ENCODE peak calls at places on chromosomes 5 and 9, in eight cellular contexts. I is endothelial cell, J is kidney epithelial cell, P is uterus, M is choroid plexus epithelial cell, Q is astrocyte, Z is colonic mucosa, H is type B pancreatic cell. K is an unnamed sample.
A peak's percentile ranks its signal among the peaks of the same experiment; 100 is the strongest.

GRCh38 chr5:32233696-32234447 is 59.8 kb upstream of the GOLPH3 start:
- DNase-seq in I (no peak), J (peak; percentile 18), P (no peak), M (peak; percentile 87), Q (peak; percentile 83), Z (peak; percentile 31), H (no peak), K (no peak)

GRCh38 chr9:109253637-109254284 is 67.1 kb downstream of the EPB41L4B start:
- DNase-seq in I (no peak), J (peak; percentile 50), P (no peak), M (peak; percentile 88), Q (peak; percentile 88), Z (no peak), H (no peak), K (no peak)

GRCh38 chr9:18985464-18985951 is 47.5 kb downstream of the SAXO1 start:
- DNase-seq in I (no peak), J (no peak), P (no peak), M (peak; percentile 21), Q (no peak), Z (no peak), H (no peak), K (no peak)

GRCh38 chr9:97567182-97567893 is 65.8 kb downstream of the TSTD2 start:
- DNase-seq in I (no peak), J (no peak), P (peak; percentile 20), M (no peak), Q (no peak), Z (no peak), H (peak; percentile 47), K (no peak)

GRCh38 chr9:108844856-108845255 is 10.9 kb downstream of the ACTL7B start:
- DNase-seq in I (no peak), J (no peak), P (no peak), M (no peak), Q (no peak), Z (no peak), H (no peak), K (no peak)

GRCh38 chr5:107553063-107553676 is 117.6 kb downstream of the EFNA5 start:
- DNase-seq in I (no peak), J (no peak), P (no peak), M (no peak), Q (peak; percentile 34), Z (no peak), H (no peak), K (no peak)

GRCh38 chr5:76990899-76991475 is 38.1 kb downstream of the CRHBP start:
- DNase-seq in I (no peak), J (no peak), P (no peak), M (no peak), Q (no peak), Z (no peak), H (no peak), K (no peak)

GRCh38 chr5:107313098-107313497 is 357.6 kb downstream of the EFNA5 start:
- DNase-seq in I (no peak), J (no peak), P (no peak), M (no peak), Q (no peak), Z (no peak), H (no peak), K (no peak)

GRCh38 chr9:89845321-89845720 is 240.5 kb downstream of the GADD45G start:
- DNase-seq in I (no peak), J (no peak), P (no peak), M (no peak), Q (no peak), Z (no peak), H (no peak), K (no peak)

GRCh38 chr9:129391215-129391614 is 213.2 kb upstream of the IER5L start:
- DNase-seq in I (no peak), J (no peak), P (no peak), M (no peak), Q (no peak), Z (no peak), H (no peak), K (no peak)

GRCh38 chr5:57172466-57172961 is 1.3 kb upstream of the GPBP1 start:
- DNase-seq in I (no peak), J (no peak), P (no peak), M (peak; percentile 50), Q (no peak), Z (peak; percentile 41), H (no peak), K (no peak)

GRCh38 chr5:97544279-97545077 is 361.4 kb upstream of the RIOK2 start:
- DNase-seq in I (no peak), J (no peak), P (no peak), M (peak; percentile 11), Q (no peak), Z (no peak), H (no peak), K (no peak)

GRCh38 chr9:127195976-127196825 is 68.4 kb upstream of the GARNL3 start:
- DNase-seq in I (no peak), J (no peak), P (no peak), M (no peak), Q (no peak), Z (no peak), H (no peak), K (no peak)

GRCh38 chr5:1103505-1104326 is 8.1 kb downstream of the SLC12A7 start:
- DNase-seq in I (no peak), J (no peak), P (peak; percentile 50), M (no peak), Q (no peak), Z (peak; percentile 88), H (no peak), K (no peak)

GRCh38 chr5:171309526-171310333 is 682 bp downstream of the TLX3 start:
- DNase-seq in I (peak; percentile 42), J (no peak), P (no peak), M (no peak), Q (no peak), Z (peak; percentile 43), H (peak; percentile 72), K (no peak)

GRCh38 chr5:141192110-141192725 is at the start of gene PCDHB10:
- DNase-seq in I (peak; percentile 73), J (no peak), P (no peak), M (peak; percentile 19), Q (no peak), Z (peak; percentile 26), H (no peak), K (no peak)
- TF ChIP-seq CTCF in I (peak; percentile 88), J (peak; percentile 17), P (no peak), M (peak; percentile 40), Q (peak; percentile 19), Z (peak; percentile 31), H (peak; percentile 71), K (peak; percentile 49)

DNA sequence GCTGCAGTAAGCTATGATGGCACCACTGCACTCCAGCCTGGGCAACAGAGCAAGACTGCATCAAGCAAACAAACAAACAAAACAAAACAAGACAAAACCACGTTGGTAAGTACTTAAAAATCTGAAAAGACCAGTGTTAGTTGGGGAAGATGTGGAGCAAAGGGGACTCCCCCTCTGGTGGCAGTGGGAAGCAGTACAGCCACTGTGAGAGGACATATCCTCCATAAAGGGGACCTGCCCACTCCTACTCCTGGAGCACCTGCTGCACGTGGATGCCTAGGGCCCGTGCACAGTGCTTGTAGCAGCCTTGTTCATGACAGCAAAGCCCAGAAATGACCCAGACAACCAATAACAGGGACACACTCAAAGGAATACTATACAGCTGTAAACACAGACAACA is 17.0 kb upstream of the IPPK start:
- DNase-seq in I (no peak), J (no peak), P (no peak), M (peak; percentile 16), Q (no peak), Z (no peak), H (peak; percentile 20), K (no peak)
- TF ChIP-seq CTCF in I (peak; percentile 32), J (peak; percentile 10), P (no peak), M (peak; percentile 41), Q (peak; percentile 17), Z (no peak), H (peak; percentile 37), K (peak; percentile 33)

DNA sequence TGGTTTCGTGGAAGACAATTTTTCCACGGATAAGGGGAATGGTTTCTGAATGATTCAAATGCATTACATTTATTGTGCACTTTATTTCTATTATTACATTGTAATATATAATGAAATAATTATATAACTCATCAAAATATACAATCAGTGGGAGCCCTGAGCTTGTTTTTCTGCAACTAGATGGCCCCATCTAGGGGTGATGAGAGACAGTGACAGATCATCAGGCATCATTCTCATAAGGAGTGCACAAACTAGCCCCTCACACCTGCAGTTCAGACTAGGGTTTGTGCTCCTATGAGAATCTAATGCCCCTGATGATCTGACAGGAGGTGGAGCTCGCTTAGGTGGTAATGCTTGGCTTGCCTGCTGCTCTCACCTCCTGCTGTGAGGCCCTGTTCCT is 6.4 kb downstream of the ISCA1 start:
- DNase-seq in I (no peak), J (no peak), P (no peak), M (peak; percentile 52), Q (no peak), Z (no peak), H (no peak), K (no peak)
- TF ChIP-seq CTCF in I (no peak), J (peak; percentile 19), P (no peak), M (peak; percentile 58), Q (peak; percentile 17), Z (no peak), H (peak; percentile 62), K (no peak)

GRCh38 chr5:132464155-132464939 is 26.2 kb downstream of the IRF1 start:
- DNase-seq in I (no peak), J (no peak), P (no peak), M (no peak), Q (no peak), Z (no peak), H (no peak), K (no peak)
- TF ChIP-seq CTCF in I (no peak), J (peak; percentile 33), P (peak; percentile 5), M (peak; percentile 39), Q (peak; percentile 2), Z (no peak), H (no peak), K (no peak)